ENCODE peak calls at places on chromosomes 4 and X, in four cellular contexts. One of them, this sample, is unnamed.

GRCh38 chr4:89509708-89510269 is 202.2 kb upstream of the GPRIN3 start:
- DNase-seq in AG10803: peak
- DNase-seq in CD4-positive, alpha-beta T cell: no peak
- DNase-seq in heart left ventricle: no peak
- DNase-seq in this sample: no peak

GRCh38 chrX:5458300-5458699 is 770.4 kb downstream of the NLGN4X start:
- DNase-seq in heart left ventricle: no peak
- DNase-seq in AG10803: no peak
- DNase-seq in CD4-positive, alpha-beta T cell: no peak
- DNase-seq in this sample: no peak

GRCh38 chr4:41181037-41181436 is 33.3 kb downstream of the APBB2 start:
- DNase-seq in heart left ventricle: no peak
- DNase-seq in AG10803: no peak
- DNase-seq in CD4-positive, alpha-beta T cell: no peak
- DNase-seq in this sample: no peak

GRCh38 chr4:4302416-4302815 is 12.4 kb downstream of the ZBTB49 start:
- DNase-seq in heart left ventricle: no peak
- DNase-seq in AG10803: no peak
- DNase-seq in CD4-positive, alpha-beta T cell: no peak
- DNase-seq in this sample: no peak

GRCh38 chr4:134952305-134952704 is 750.7 kb upstream of the PABPC4L start:
- DNase-seq in AG10803: no peak
- DNase-seq in heart left ventricle: no peak
- DNase-seq in CD4-positive, alpha-beta T cell: no peak
- DNase-seq in this sample: no peak

GRCh38 chr4:37762294-37763163 is 64.0 kb upstream of the PGM2 start:
- DNase-seq in CD4-positive, alpha-beta T cell: no peak
- DNase-seq in AG10803: no peak
- DNase-seq in heart left ventricle: no peak
- DNase-seq in this sample: peak

GRCh38 chrX:151776113-151776790 is 41.7 kb downstream of the CNGA2 start:
- DNase-seq in heart left ventricle: no peak
- DNase-seq in CD4-positive, alpha-beta T cell: no peak
- DNase-seq in AG10803: peak
- DNase-seq in this sample: no peak

GRCh38 chrX:124028177-124028576 is 66.7 kb downstream of the STAG2 start:
- DNase-seq in AG10803: peak
- DNase-seq in CD4-positive, alpha-beta T cell: no peak
- DNase-seq in heart left ventricle: no peak
- DNase-seq in this sample: no peak

GRCh38 chr4:71765837-71766236 is 18.0 kb downstream of the GC start:
- DNase-seq in AG10803: no peak
- DNase-seq in CD4-positive, alpha-beta T cell: no peak
- DNase-seq in heart left ventricle: no peak
- DNase-seq in this sample: no peak

GRCh38 chr4:3215733-3216132 is 33.2 kb upstream of the MSANTD1 start:
- DNase-seq in CD4-positive, alpha-beta T cell: no peak
- DNase-seq in heart left ventricle: no peak
- DNase-seq in AG10803: no peak
- DNase-seq in this sample: no peak

GRCh38 chr4:7710576-7711329 is 228.9 kb downstream of the AFAP1 start:
- DNase-seq in AG10803: no peak
- DNase-seq in CD4-positive, alpha-beta T cell: no peak
- DNase-seq in heart left ventricle: no peak
- DNase-seq in this sample: no peak

GRCh38 chrX:3518870-3519269 is 172.4 kb upstream of the MXRA5 start:
- DNase-seq in AG10803: peak
- DNase-seq in heart left ventricle: peak
- DNase-seq in CD4-positive, alpha-beta T cell: no peak
- DNase-seq in this sample: no peak

GRCh38 chr4:182192511-182193181 is 50.6 kb upstream of the TENM3 start:
- DNase-seq in AG10803: peak
- DNase-seq in heart left ventricle: no peak
- DNase-seq in CD4-positive, alpha-beta T cell: no peak
- DNase-seq in this sample: no peak

GRCh38 chrX:70096052-70096451 is 33.8 kb downstream of the OTUD6A start:
- DNase-seq in heart left ventricle: no peak
- DNase-seq in CD4-positive, alpha-beta T cell: no peak
- DNase-seq in AG10803: peak
- DNase-seq in this sample: no peak

GRCh38 chrX:36787787-36788186 is 220.4 kb upstream of the FAM47C start:
- DNase-seq in CD4-positive, alpha-beta T cell: no peak
- DNase-seq in heart left ventricle: no peak
- DNase-seq in AG10803: no peak
- DNase-seq in this sample: no peak

GRCh38 chrX:69626129-69626528 is 10.2 kb downstream of the EDA start:
- DNase-seq in CD4-positive, alpha-beta T cell: no peak
- DNase-seq in AG10803: no peak
- DNase-seq in heart left ventricle: no peak
- DNase-seq in this sample: no peak

GRCh38 chr4:112287258-112287873 is 1.7 kb upstream of the TIFA start:
- DNase-seq in AG10803: no peak
- DNase-seq in heart left ventricle: no peak
- DNase-seq in CD4-positive, alpha-beta T cell: no peak
- DNase-seq in this sample: no peak

GRCh38 chr4:166274136-166274761 is 401.2 kb downstream of the TLL1 start:
- DNase-seq in AG10803: no peak
- DNase-seq in CD4-positive, alpha-beta T cell: no peak
- DNase-seq in heart left ventricle: no peak
- DNase-seq in this sample: no peak

GRCh38 chr4:114264877-114265291 is 285.4 kb upstream of the ARSJ start:
- DNase-seq in CD4-positive, alpha-beta T cell: no peak
- DNase-seq in heart left ventricle: no peak
- DNase-seq in AG10803: peak
- DNase-seq in this sample: no peak

GRCh38 chr4:118318931-118319330 is 33.9 kb downstream of the PRSS12 start:
- DNase-seq in heart left ventricle: no peak
- DNase-seq in AG10803: no peak
- DNase-seq in CD4-positive, alpha-beta T cell: no peak
- DNase-seq in this sample: no peak

GRCh38 chr4:39933689-39934590 is 43.8 kb downstream of the PDS5A start:
- DNase-seq in CD4-positive, alpha-beta T cell: no peak
- DNase-seq in heart left ventricle: no peak
- DNase-seq in AG10803: peak
- DNase-seq in this sample: no peak

GRCh38 chr4:166422475-166422874 is 549.4 kb downstream of the TLL1 start:
- DNase-seq in heart left ventricle: no peak
- DNase-seq in AG10803: peak
- DNase-seq in CD4-positive, alpha-beta T cell: no peak
- DNase-seq in this sample: no peak

GRCh38 chr4:845233-845835 is 19.4 kb upstream of the CPLX1 start:
- DNase-seq in CD4-positive, alpha-beta T cell: no peak
- DNase-seq in heart left ventricle: no peak
- DNase-seq in AG10803: peak
- DNase-seq in this sample: no peak

GRCh38 chr4:24322986-24323385 is 261.4 kb downstream of the DHX15 start:
- DNase-seq in CD4-positive, alpha-beta T cell: no peak
- DNase-seq in heart left ventricle: no peak
- DNase-seq in AG10803: no peak
- DNase-seq in this sample: no peak

GRCh38 chrX:12567857-12568256 is 223.4 kb upstream of the PRPS2 start:
- DNase-seq in heart left ventricle: no peak
- DNase-seq in AG10803: peak
- DNase-seq in CD4-positive, alpha-beta T cell: no peak
- DNase-seq in this sample: no peak
- TF ChIP-seq CTCF in heart left ventricle: peak
- TF ChIP-seq CTCF in AG10803: peak
- TF ChIP-seq CTCF in CD4-positive, alpha-beta T cell: no peak
- TF ChIP-seq CTCF in this sample: peak

GRCh38 chr4:26127851-26128337 is 192.9 kb upstream of the RBPJ start:
- DNase-seq in heart left ventricle: no peak
- DNase-seq in AG10803: no peak
- DNase-seq in CD4-positive, alpha-beta T cell: no peak
- DNase-seq in this sample: no peak
- TF ChIP-seq CTCF in heart left ventricle: no peak
- TF ChIP-seq CTCF in AG10803: no peak
- TF ChIP-seq CTCF in CD4-positive, alpha-beta T cell: no peak
- TF ChIP-seq CTCF in this sample: no peak

GRCh38 chrX:27008486-27008885 is 454.7 kb downstream of the PPP4R3C start:
- DNase-seq in AG10803: no peak
- DNase-seq in heart left ventricle: no peak
- DNase-seq in CD4-positive, alpha-beta T cell: no peak
- DNase-seq in this sample: no peak
- TF ChIP-seq CTCF in AG10803: no peak
- TF ChIP-seq CTCF in heart left ventricle: no peak
- TF ChIP-seq CTCF in CD4-positive, alpha-beta T cell: no peak
- TF ChIP-seq CTCF in this sample: no peak

GRCh38 chr4:15198070-15198727 is 195.9 kb downstream of the CPEB2 start:
- DNase-seq in heart left ventricle: no peak
- DNase-seq in AG10803: no peak
- DNase-seq in CD4-positive, alpha-beta T cell: no peak
- DNase-seq in this sample: no peak
- TF ChIP-seq CTCF in heart left ventricle: no peak
- TF ChIP-seq CTCF in AG10803: no peak
- TF ChIP-seq CTCF in CD4-positive, alpha-beta T cell: no peak
- TF ChIP-seq CTCF in this sample: no peak

DNA sequence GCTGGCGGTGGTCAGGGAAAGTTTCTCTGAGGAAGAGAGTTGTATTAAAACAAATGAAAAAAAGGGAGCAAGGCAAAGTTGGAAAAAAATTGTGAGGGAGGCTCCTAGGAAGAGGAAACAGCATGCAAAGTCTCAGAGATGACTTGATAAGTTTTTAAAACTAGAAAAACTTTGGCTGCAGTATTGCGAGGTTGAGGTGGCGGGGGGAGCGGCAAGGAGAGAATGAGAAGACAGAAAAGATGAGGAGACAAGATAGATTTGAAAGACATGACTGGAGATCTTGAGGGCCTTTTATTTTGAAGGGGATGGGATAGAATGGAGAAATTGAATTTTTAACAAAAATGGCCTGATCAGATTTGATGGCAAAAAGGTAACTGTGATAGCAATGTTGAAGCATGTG is 4.8 kb upstream of the UBE2D3 start:
- DNase-seq in heart left ventricle: no peak
- DNase-seq in CD4-positive, alpha-beta T cell: no peak
- DNase-seq in AG10803: no peak
- DNase-seq in this sample: no peak
- TF ChIP-seq CTCF in heart left ventricle: no peak
- TF ChIP-seq CTCF in CD4-positive, alpha-beta T cell: no peak
- TF ChIP-seq CTCF in AG10803: no peak
- TF ChIP-seq CTCF in this sample: no peak

DNA sequence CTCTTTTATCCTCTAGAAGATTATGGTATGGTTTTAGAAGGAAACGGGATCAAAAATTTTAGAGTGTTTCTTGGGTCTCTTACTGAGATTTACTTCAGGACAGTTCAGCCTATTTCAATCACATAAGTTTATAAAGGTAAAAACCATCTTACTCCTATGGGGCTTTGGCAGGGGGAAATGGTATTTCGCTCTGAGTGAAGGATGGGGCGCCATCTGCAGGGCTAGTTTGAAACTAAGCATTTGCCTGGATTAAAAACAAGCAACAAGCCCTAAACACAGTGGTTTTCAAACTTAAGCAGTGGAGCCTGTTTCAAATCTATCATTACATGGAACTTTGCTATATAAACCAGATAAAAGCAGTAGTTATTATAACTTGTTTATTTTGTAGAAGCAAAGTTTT is 361.5 kb upstream of the FMR1 start:
- DNase-seq in CD4-positive, alpha-beta T cell: no peak
- DNase-seq in AG10803: no peak
- DNase-seq in heart left ventricle: no peak
- DNase-seq in this sample: peak
- TF ChIP-seq CTCF in CD4-positive, alpha-beta T cell: no peak
- TF ChIP-seq CTCF in AG10803: no peak
- TF ChIP-seq CTCF in heart left ventricle: no peak
- TF ChIP-seq CTCF in this sample: peak

GRCh38 chr4:70704333-70705145 is 16.2 kb downstream of the UTP3 start:
- DNase-seq in heart left ventricle: peak
- DNase-seq in AG10803: peak
- DNase-seq in CD4-positive, alpha-beta T cell: peak
- DNase-seq in this sample: peak
- TF ChIP-seq CTCF in heart left ventricle: peak
- TF ChIP-seq CTCF in AG10803: peak
- TF ChIP-seq CTCF in CD4-positive, alpha-beta T cell: peak
- TF ChIP-seq CTCF in this sample: peak

GRCh38 chr4:78703079-78703478 is 73.1 kb upstream of the BMP2K start:
- DNase-seq in heart left ventricle: no peak
- DNase-seq in CD4-positive, alpha-beta T cell: no peak
- DNase-seq in AG10803: no peak
- DNase-seq in this sample: no peak
- TF ChIP-seq CTCF in heart left ventricle: no peak
- TF ChIP-seq CTCF in CD4-positive, alpha-beta T cell: no peak
- TF ChIP-seq CTCF in AG10803: no peak
- TF ChIP-seq CTCF in this sample: no peak

GRCh38 chrX:139203681-139204575 is 326.6 kb upstream of the F9 start:
- DNase-seq in CD4-positive, alpha-beta T cell: no peak
- DNase-seq in AG10803: peak
- DNase-seq in heart left ventricle: no peak
- DNase-seq in this sample: peak

GRCh38 chrX:139202742-139203410 is 327.7 kb upstream of the F9 start:
- DNase-seq in heart left ventricle: no peak
- DNase-seq in CD4-positive, alpha-beta T cell: no peak
- DNase-seq in AG10803: no peak
- DNase-seq in this sample: peak

GRCh38 chrX:139206914-139207313 is 323.6 kb upstream of the F9 start:
- DNase-seq in CD4-positive, alpha-beta T cell: no peak
- DNase-seq in heart left ventricle: no peak
- DNase-seq in AG10803: no peak
- DNase-seq in this sample: no peak

GRCh38 chrX:139204576-139204902 is 326.0 kb upstream of the F9 start:
- DNase-seq in heart left ventricle: no peak
- DNase-seq in CD4-positive, alpha-beta T cell: no peak
- DNase-seq in AG10803: no peak
- DNase-seq in this sample: peak

GRCh38 chrX:139204903-139205667 is 325.5 kb upstream of the F9 start:
- DNase-seq in AG10803: peak
- DNase-seq in CD4-positive, alpha-beta T cell: no peak
- DNase-seq in heart left ventricle: no peak
- DNase-seq in this sample: peak
- TF ChIP-seq CTCF in AG10803: no peak
- TF ChIP-seq CTCF in CD4-positive, alpha-beta T cell: no peak
- TF ChIP-seq CTCF in heart left ventricle: no peak
- TF ChIP-seq CTCF in this sample: peak